ENCODE peak calls at places on chromosomes 4 and X, in six cellular contexts. One of them, this sample, is unnamed.

GRCh38 chr4:73617256-73617655 is 3.0 kb downstream of the RASSF6 start:
- DNase-seq in lower lobe of right lung: no peak
- DNase-seq in aorta: no peak
- DNase-seq in nucleus accumbens: no peak
- DNase-seq in stimulated activated CD8-positive, alpha-beta memory T cell treated with anti-CD3 and anti-CD28 coated beads, Interleukin-7, amount 100 ng/mL, for 1 hour: no peak
- DNase-seq in CD4-positive, alpha-beta T cell: no peak
- DNase-seq in this sample: no peak

GRCh38 chrX:72026341-72027023 is 105.2 kb downstream of the RTL5 start:
- DNase-seq in aorta: no peak
- DNase-seq in CD4-positive, alpha-beta T cell: no peak
- DNase-seq in nucleus accumbens: no peak
- DNase-seq in stimulated activated CD8-positive, alpha-beta memory T cell treated with anti-CD3 and anti-CD28 coated beads, Interleukin-7, amount 100 ng/mL, for 1 hour: no peak
- DNase-seq in lower lobe of right lung: no peak
- DNase-seq in this sample: no peak

GRCh38 chr4:25667931-25668557 is 12.4 kb downstream of the SLC34A2 start:
- DNase-seq in stimulated activated CD8-positive, alpha-beta memory T cell treated with anti-CD3 and anti-CD28 coated beads, Interleukin-7, amount 100 ng/mL, for 1 hour: no peak
- DNase-seq in nucleus accumbens: no peak
- DNase-seq in aorta: no peak
- DNase-seq in lower lobe of right lung: no peak
- DNase-seq in CD4-positive, alpha-beta T cell: no peak
- DNase-seq in this sample: no peak

GRCh38 chrX:104195489-104196084 is 29.3 kb downstream of the FAM199X start:
- DNase-seq in nucleus accumbens: no peak
- DNase-seq in lower lobe of right lung: no peak
- DNase-seq in CD4-positive, alpha-beta T cell: no peak
- DNase-seq in stimulated activated CD8-positive, alpha-beta memory T cell treated with anti-CD3 and anti-CD28 coated beads, Interleukin-7, amount 100 ng/mL, for 1 hour: no peak
- DNase-seq in aorta: no peak
- DNase-seq in this sample: no peak

GRCh38 chr4:33381806-33382205 is 2661.6 kb downstream of the PCDH7 start:
- DNase-seq in CD4-positive, alpha-beta T cell: no peak
- DNase-seq in stimulated activated CD8-positive, alpha-beta memory T cell treated with anti-CD3 and anti-CD28 coated beads, Interleukin-7, amount 100 ng/mL, for 1 hour: no peak
- DNase-seq in nucleus accumbens: no peak
- DNase-seq in lower lobe of right lung: no peak
- DNase-seq in aorta: no peak
- DNase-seq in this sample: no peak

GRCh38 chrX:39773923-39774803 is 323.6 kb downstream of the BCOR start:
- DNase-seq in nucleus accumbens: no peak
- DNase-seq in aorta: no peak
- DNase-seq in lower lobe of right lung: no peak
- DNase-seq in stimulated activated CD8-positive, alpha-beta memory T cell treated with anti-CD3 and anti-CD28 coated beads, Interleukin-7, amount 100 ng/mL, for 1 hour: no peak
- DNase-seq in CD4-positive, alpha-beta T cell: peak
- DNase-seq in this sample: no peak

GRCh38 chr4:77734928-77735327 is 84.2 kb downstream of the CNOT6L start:
- DNase-seq in nucleus accumbens: no peak
- DNase-seq in lower lobe of right lung: no peak
- DNase-seq in CD4-positive, alpha-beta T cell: peak
- DNase-seq in stimulated activated CD8-positive, alpha-beta memory T cell treated with anti-CD3 and anti-CD28 coated beads, Interleukin-7, amount 100 ng/mL, for 1 hour: no peak
- DNase-seq in aorta: no peak
- DNase-seq in this sample: no peak

GRCh38 chr4:121376097-121376496 is 4.7 kb downstream of the QRFPR start:
- DNase-seq in CD4-positive, alpha-beta T cell: no peak
- DNase-seq in stimulated activated CD8-positive, alpha-beta memory T cell treated with anti-CD3 and anti-CD28 coated beads, Interleukin-7, amount 100 ng/mL, for 1 hour: no peak
- DNase-seq in aorta: no peak
- DNase-seq in lower lobe of right lung: no peak
- DNase-seq in nucleus accumbens: no peak
- DNase-seq in this sample: no peak

GRCh38 chr4:186158021-186158859 is 33.1 kb upstream of the CYP4V2 start:
- DNase-seq in stimulated activated CD8-positive, alpha-beta memory T cell treated with anti-CD3 and anti-CD28 coated beads, Interleukin-7, amount 100 ng/mL, for 1 hour: no peak
- DNase-seq in CD4-positive, alpha-beta T cell: no peak
- DNase-seq in nucleus accumbens: no peak
- DNase-seq in aorta: no peak
- DNase-seq in lower lobe of right lung: no peak
- DNase-seq in this sample: no peak

GRCh38 chr4:98720871-98721480 is 62.6 kb upstream of the TSPAN5 start:
- DNase-seq in lower lobe of right lung: no peak
- DNase-seq in aorta: no peak
- DNase-seq in CD4-positive, alpha-beta T cell: no peak
- DNase-seq in stimulated activated CD8-positive, alpha-beta memory T cell treated with anti-CD3 and anti-CD28 coated beads, Interleukin-7, amount 100 ng/mL, for 1 hour: no peak
- DNase-seq in nucleus accumbens: no peak
- DNase-seq in this sample: no peak

GRCh38 chr4:17817027-17817426 is 6.2 kb downstream of the NCAPG start:
- DNase-seq in lower lobe of right lung: no peak
- DNase-seq in aorta: no peak
- DNase-seq in nucleus accumbens: no peak
- DNase-seq in stimulated activated CD8-positive, alpha-beta memory T cell treated with anti-CD3 and anti-CD28 coated beads, Interleukin-7, amount 100 ng/mL, for 1 hour: no peak
- DNase-seq in CD4-positive, alpha-beta T cell: no peak
- DNase-seq in this sample: no peak